ENCODE peak calls at places on chromosomes 2 and 18, in eight cellular contexts. Z is choroid plexus epithelial cell, A is fibroblast of mammary gland, M is GM06990, S is neural crest cell, D is Caco-2, F is mammary epithelial cell, Y is nephron progenitor cell. J is an unnamed sample.

GRCh38 chr2:188320861-188321260 is 29.2 kb downstream of the GULP1 start:
- DNase-seq in A (no peak), Z (no peak), M (no peak), S (no peak), D (no peak), Y (no peak), F (no peak), J (no peak)

GRCh38 chr2:180328795-180329422 is 321.8 kb upstream of the CWC22 start:
- DNase-seq in A (no peak), F (no peak), D (no peak), Y (no peak), M (no peak), Z (no peak), S (no peak), J (no peak)

GRCh38 chr2:150567771-150568278 is 80.4 kb upstream of the RND3 start:
- DNase-seq in F (no peak), D (no peak), M (no peak), Y (no peak), S (no peak), A (peak; percentile 60), Z (peak; percentile 39), J (peak; percentile 65)

GRCh38 chr18:71249791-71250190 is 960.9 kb downstream of the SOCS6 start:
- DNase-seq in D (no peak), F (no peak), Z (no peak), Y (no peak), M (no peak), A (no peak), S (no peak), J (no peak)

GRCh38 chr2:152647417-152648010 is 69.7 kb downstream of the PRPF40A start:
- DNase-seq in A (peak; percentile 76), Z (peak; percentile 23), S (no peak), D (no peak), F (no peak), M (no peak), Y (no peak), J (no peak)

GRCh38 chr2:3870222-3870621 is 166.8 kb downstream of the DCDC2C start:
- DNase-seq in M (no peak), Y (no peak), A (no peak), F (no peak), S (no peak), Z (no peak), D (no peak), J (no peak)

GRCh38 chr2:112834379-112835014 is 2.1 kb downstream of the IL1B start:
- DNase-seq in D (no peak), Y (no peak), F (no peak), Z (peak; percentile 60), A (peak; percentile 29), S (no peak), M (no peak), J (no peak)

GRCh38 chr2:24124003-24124585 is 825 bp downstream of the FAM228B start:
- DNase-seq in Y (no peak), M (no peak), S (no peak), Z (no peak), A (peak; percentile 34), F (peak; percentile 43), D (no peak), J (no peak)

GRCh38 chr18:46414863-46415262 is 242.2 kb downstream of the LOXHD1 start:
- DNase-seq in D (no peak), A (no peak), S (no peak), Z (no peak), M (no peak), Y (no peak), F (no peak), J (no peak)

GRCh38 chr18:9283789-9284188 is 50.8 kb upstream of the TWSG1 start:
- DNase-seq in S (no peak), M (no peak), F (no peak), D (no peak), A (no peak), Z (no peak), Y (no peak), J (no peak)

GRCh38 chr2:183868153-183868552 is 730.2 kb upstream of the ZNF804A start:
- DNase-seq in S (no peak), D (no peak), F (peak; percentile 7), Z (peak; percentile 4), A (peak; percentile 40), M (no peak), Y (no peak), J (no peak)

GRCh38 chr2:128776461-128776971 is 457.8 kb upstream of the HS6ST1 start:
- DNase-seq in Z (no peak), A (no peak), D (no peak), M (no peak), Y (no peak), F (no peak), S (no peak), J (no peak)

GRCh38 chr2:56192664-56193305 is 9.0 kb downstream of the CCDC85A start:
- DNase-seq in D (no peak), S (no peak), M (no peak), F (no peak), Y (no peak), Z (no peak), A (no peak), J (no peak)

GRCh38 chr18:9335255-9336045 is 877 bp downstream of the TWSG1 start:
- DNase-seq in Y (no peak), M (no peak), D (no peak), A (peak; percentile 37), Z (peak; percentile 34), S (no peak), F (no peak), J (no peak)

GRCh38 chr2:234971494-234971893 is 19.7 kb downstream of the SH3BP4 start:
- DNase-seq in F (no peak), M (no peak), A (no peak), D (no peak), Y (no peak), Z (no peak), S (no peak), J (no peak)

GRCh38 chr2:65477590-65477989 is 45.2 kb upstream of the SPRED2 start:
- DNase-seq in S (no peak), F (no peak), M (no peak), D (no peak), Z (peak; percentile 7), Y (no peak), A (no peak), J (no peak)

GRCh38 chr2:38037757-38038615 is 38.0 kb downstream of the CYP1B1 start:
- DNase-seq in F (peak; percentile 41), M (peak; percentile 89), A (peak; percentile 77), Z (peak; percentile 92), Y (peak; percentile 35), D (no peak), S (no peak), J (peak; percentile 65)

GRCh38 chr2:240214790-240215675 is 74.6 kb upstream of the OTOS start:
- DNase-seq in A (no peak), M (no peak), Y (no peak), D (no peak), F (no peak), Z (no peak), S (no peak), J (no peak)

GRCh38 chr2:110863726-110864125 is 131.4 kb downstream of the ACOXL start:
- DNase-seq in S (no peak), F (no peak), Z (no peak), Y (no peak), D (no peak), M (no peak), A (no peak), J (no peak)

DNA sequence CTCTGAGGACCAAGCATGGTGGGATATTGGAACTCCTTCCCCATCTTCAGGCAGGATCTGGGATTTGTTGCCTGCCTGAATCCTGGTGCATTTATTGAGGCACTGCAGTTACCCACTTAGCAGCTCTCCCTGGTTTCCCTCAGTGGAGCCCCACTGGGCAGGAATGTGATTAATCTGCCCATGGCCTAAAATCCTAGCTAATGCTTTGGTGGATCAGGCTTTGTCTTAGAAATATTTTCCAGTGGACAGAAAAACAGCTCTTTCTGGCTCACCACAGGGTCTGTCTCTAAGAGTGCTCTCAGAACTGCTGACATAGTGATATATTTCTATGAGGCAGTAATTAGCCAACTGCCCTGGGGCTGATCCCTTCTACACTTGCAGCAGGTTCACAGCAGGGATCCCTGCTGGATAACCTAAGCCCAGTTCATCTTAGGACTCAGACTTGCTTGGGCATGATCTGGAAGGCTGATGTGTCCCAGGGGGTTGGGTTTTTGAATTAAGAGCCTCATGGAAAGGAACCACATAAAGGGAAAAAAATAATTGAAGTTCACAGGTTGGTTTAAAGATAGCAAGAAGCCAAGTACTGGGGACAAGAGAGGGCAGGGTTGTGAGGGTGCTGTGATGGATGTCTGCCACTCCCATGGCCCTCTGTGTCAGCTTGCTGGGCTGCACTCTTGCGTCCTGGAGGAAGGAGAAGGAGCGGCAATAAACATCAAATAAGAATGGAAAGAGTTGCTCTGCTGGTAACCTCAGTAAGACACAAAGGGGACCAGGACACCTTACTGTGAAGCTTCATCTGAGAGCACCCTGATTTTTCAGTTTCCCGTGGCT is 44.2 kb upstream of the ZDBF2 start:
- DNase-seq in M (no peak), S (no peak), Z (peak; percentile 53), D (no peak), Y (peak; percentile 7), A (no peak), F (peak; percentile 82), J (no peak)
- TF ChIP-seq CTCF in M (no peak), S (peak; percentile 26), Z (peak; percentile 36), D (no peak), Y (no peak), A (peak; percentile 6), F (peak; percentile 38), J (peak; percentile 9)

GRCh38 chr2:36326286-36326685 is 29.3 kb upstream of the CRIM1 start:
- DNase-seq in A (no peak), M (no peak), Y (no peak), D (no peak), Z (no peak), S (no peak), F (no peak), J (no peak)

GRCh38 chr2:36318547-36318946 is 37.0 kb upstream of the CRIM1 start:
- DNase-seq in A (peak; percentile 20), D (peak; percentile 32), Z (peak; percentile 35), S (no peak), F (no peak), M (no peak), Y (no peak), J (no peak)

GRCh38 chr2:36322108-36322507 is 33.5 kb upstream of the CRIM1 start:
- DNase-seq in M (no peak), Z (peak; percentile 79), Y (no peak), A (peak; percentile 52), F (peak; percentile 42), D (peak; percentile 35), S (no peak), J (no peak)
- TF ChIP-seq CTCF in M (peak; percentile 36), Z (peak; percentile 82), Y (peak; percentile 43), A (peak; percentile 59), F (peak; percentile 77), D (peak; percentile 67), S (peak; percentile 51), J (peak; percentile 60)

GRCh38 chr18:50111398-50111797 is 83.5 kb downstream of the MYO5B start:
- DNase-seq in D (peak; percentile 25), S (no peak), Z (no peak), M (no peak), F (no peak), Y (no peak), A (no peak), J (no peak)
- TF ChIP-seq CTCF in D (peak; percentile 30), S (no peak), Z (no peak), M (peak; percentile 31), F (peak; percentile 50), Y (no peak), A (peak; percentile 10), J (no peak)

GRCh38 chr2:103991591-103991990 is 862.3 kb upstream of the POU3F3 start:
- DNase-seq in Z (no peak), F (no peak), Y (no peak), S (no peak), M (no peak), A (no peak), D (no peak), J (no peak)
- TF ChIP-seq CTCF in Z (no peak), F (no peak), Y (peak; percentile 6), S (peak; percentile 53), M (peak; percentile 32), A (peak; percentile 7), D (peak; percentile 42), J (no peak)